ENCODE peak calls at places on chromosomes 6 and 20, in four cellular contexts. L is H9, M is PC-3, X is right cardiac atrium. T is an unnamed sample.

GRCh38 chr20:50188879-50189680 is 1.6 kb upstream of the CEBPB start:
- DNase-seq in L (no peak), X (no peak), M (no peak), T (no peak)

GRCh38 chr6:106099235-106099537 is 13.1 kb downstream of the PRDM1 start:
- DNase-seq in L (no peak), X (no peak), M (peak; percentile 27), T (no peak)

GRCh38 chr6:140960566-140960965 is 1172.2 kb upstream of the GJE1 start:
- DNase-seq in L (no peak), X (no peak), M (no peak), T (no peak)

GRCh38 chr20:34512266-34512954 is 3.8 kb upstream of the DYNLRB1 start:
- DNase-seq in L (no peak), M (no peak), X (no peak), T (no peak)

GRCh38 chr6:160005861-160006540 is 37.1 kb downstream of the IGF2R start:
- DNase-seq in L (no peak), M (no peak), X (peak; percentile 54), T (no peak)

GRCh38 chr6:99353126-99353525 is 3.7 kb upstream of the FAXC start:
- DNase-seq in L (no peak), M (no peak), X (no peak), T (no peak)

GRCh38 chr6:80227545-80227944 is 121.1 kb downstream of the BCKDHB start:
- DNase-seq in L (no peak), M (no peak), X (no peak), T (no peak)

GRCh38 chr6:15551798-15552197 is 111.0 kb downstream of the DTNBP1 start:
- DNase-seq in X (no peak), M (no peak), L (no peak), T (peak; percentile 31)

GRCh38 chr6:32181148-32181702 is 2.8 kb downstream of the AGER start:
- DNase-seq in L (no peak), X (no peak), M (no peak), T (no peak)

GRCh38 chr6:148888853-148889252 is 142.0 kb downstream of the UST start:
- DNase-seq in X (no peak), L (no peak), M (no peak), T (no peak)

GRCh38 chr6:71250050-71250689 is 38.4 kb upstream of the OGFRL1 start:
- DNase-seq in L (no peak), X (no peak), M (peak; percentile 47), T (no peak)

GRCh38 chr20:39839406-39840119 is 849.5 kb downstream of the MAFB start:
- DNase-seq in X (no peak), M (no peak), L (no peak), T (no peak)

GRCh38 chr6:37877373-37878149 is 58.0 kb downstream of the ZFAND3 start:
- DNase-seq in L (no peak), X (no peak), M (no peak), T (no peak)

GRCh38 chr6:113447088-113447831 is 409.9 kb upstream of the MARCKS start:
- DNase-seq in L (no peak), X (no peak), M (peak; percentile 75), T (no peak)

GRCh38 chr6:30690403-30691207 is at the start of gene NRM:
- DNase-seq in X (peak; percentile 91), M (peak; percentile 88), L (peak; percentile 84), T (peak; percentile 86)

GRCh38 chr20:58981564-58982364 is 708 bp downstream of the NELFCD start:
- DNase-seq in L (no peak), X (no peak), M (peak; percentile 36), T (peak; percentile 15)
- H3K27ac ChIP-seq in L (peak overlapping the region; percentile 27), X (peak overlapping the region; percentile 23), M (no peak overlapping the region), T (no peak overlapping the region)

GRCh38 chr6:134550604-134551003 is 232.7 kb upstream of the SGK1 start:
- DNase-seq in L (no peak), M (no peak), X (no peak), T (no peak)

GRCh38 chr6:134549854-134550253 is 231.9 kb upstream of the SGK1 start:
- DNase-seq in L (no peak), X (no peak), M (no peak), T (no peak)

GRCh38 chr6:134553941-134554340 is 236.0 kb upstream of the SGK1 start:
- DNase-seq in M (peak; percentile 2), X (no peak), L (no peak), T (no peak)

GRCh38 chr6:134555672-134556071 is 237.8 kb upstream of the SGK1 start:
- DNase-seq in X (no peak), M (no peak), L (no peak), T (no peak)

DNA sequence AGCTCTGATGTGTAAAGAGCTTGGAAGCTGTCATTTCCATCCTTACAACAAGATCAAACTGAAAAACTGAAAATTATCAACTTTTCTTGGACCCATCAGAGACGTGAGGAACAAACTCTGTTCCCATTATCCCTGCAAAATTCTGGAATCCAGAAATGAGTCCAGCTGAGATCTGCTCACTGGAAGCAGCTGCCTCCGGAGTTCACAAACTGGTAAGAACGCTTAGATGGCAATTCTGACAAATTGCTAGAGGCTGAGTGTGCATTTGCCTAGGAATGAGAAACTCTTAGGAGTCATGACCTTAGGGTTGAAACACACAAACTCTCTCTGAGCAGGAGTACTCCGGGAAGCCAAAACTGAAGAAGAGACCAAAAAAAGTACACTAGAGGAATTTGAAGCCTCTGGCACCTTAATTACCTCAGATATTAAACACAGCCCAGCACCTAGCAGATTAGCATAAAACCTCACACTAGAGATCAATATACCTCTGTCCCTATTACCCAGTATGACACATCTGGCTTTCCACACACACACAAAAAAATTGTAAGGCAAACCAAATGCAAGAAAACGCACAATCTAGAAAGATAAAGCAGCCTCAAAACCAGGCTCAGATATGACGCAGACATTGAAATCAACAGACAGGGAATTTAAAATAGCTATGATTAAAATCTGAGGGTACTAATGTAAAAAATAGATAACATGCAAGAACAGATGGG is 233.5 kb upstream of the SGK1 start:
- DNase-seq in L (no peak), X (no peak), M (peak; percentile 4), T (no peak)
- H3K27ac ChIP-seq in L (no peak overlapping the region), X (no peak overlapping the region), M (no peak overlapping the region), T (no peak overlapping the region)

GRCh38 chr6:26267083-26267589 is 97.9 kb upstream of the BTN3A2 start:
- DNase-seq in M (no peak), X (no peak), L (no peak), T (no peak)

GRCh38 chr6:26270903-26271639 is 93.9 kb upstream of the BTN3A2 start:
- DNase-seq in X (peak; percentile 41), L (peak; percentile 86), M (no peak), T (peak; percentile 93)

GRCh38 chr6:26270121-26270861 is 94.7 kb upstream of the BTN3A2 start:
- DNase-seq in L (no peak), M (no peak), X (no peak), T (no peak)

GRCh38 chr6:26269406-26270120 is 95.4 kb upstream of the BTN3A2 start:
- DNase-seq in X (no peak), M (no peak), L (no peak), T (no peak)

GRCh38 chr6:26268659-26269402 is 96.2 kb upstream of the BTN3A2 start:
- DNase-seq in L (peak; percentile 92), M (peak; percentile 83), X (no peak), T (peak; percentile 59)
- H3K27ac ChIP-seq in L (no peak overlapping the region), M (no peak overlapping the region), X (no peak overlapping the region), T (no peak overlapping the region)

GRCh38 chr6:129599467-129599866 is 110.5 kb downstream of the ARHGAP18 start:
- DNase-seq in M (no peak), L (peak; percentile 39), X (no peak), T (no peak)

GRCh38 chr6:129603731-129604130 is 106.2 kb downstream of the ARHGAP18 start:
- DNase-seq in X (no peak), L (no peak), M (no peak), T (no peak)

GRCh38 chr6:129597023-129597713 is 112.8 kb downstream of the ARHGAP18 start:
- DNase-seq in L (no peak), M (no peak), X (no peak), T (no peak)

GRCh38 chr6:129601323-129601722 is 108.7 kb downstream of the ARHGAP18 start:
- DNase-seq in M (no peak), L (no peak), X (no peak), T (no peak)

GRCh38 chr6:129598244-129599187 is 111.5 kb downstream of the ARHGAP18 start:
- DNase-seq in L (no peak), M (peak; percentile 81), X (no peak), T (peak; percentile 65)
- H3K27ac ChIP-seq in L (no peak overlapping the region), M (no peak overlapping the region), X (no peak overlapping the region), T (no peak overlapping the region)

GRCh38 chr6:35044771-35045275 is 96.3 kb downstream of the TCP11 start:
- DNase-seq in L (no peak), M (peak; percentile 33), X (no peak), T (no peak)
- H3K27ac ChIP-seq in L (peak overlapping the region; percentile 27), M (peak overlapping the region; percentile 56), X (peak overlapping the region; percentile 83), T (peak overlapping the region; percentile 46)

GRCh38 chr20:45919536-45919933 is 7.6 kb upstream of the PLTP start:
- DNase-seq in M (no peak), X (peak; percentile 83), L (no peak), T (no peak)

GRCh38 chr20:45919951-45920794 is 8.2 kb upstream of the PLTP start:
- DNase-seq in M (no peak), L (no peak), X (no peak), T (no peak)

GRCh38 chr20:45918182-45918737 is 6.3 kb upstream of the PLTP start:
- DNase-seq in X (no peak), M (no peak), L (no peak), T (no peak)

GRCh38 chr20:45918779-45919535 is 7.0 kb upstream of the PLTP start:
- DNase-seq in L (no peak), M (peak; percentile 22), X (no peak), T (no peak)

GRCh38 chr20:45917790-45918141 is 5.8 kb upstream of the PLTP start:
- DNase-seq in M (no peak), X (no peak), L (no peak), T (no peak)
- H3K27ac ChIP-seq in M (no peak overlapping the region), X (no peak overlapping the region), L (no peak overlapping the region), T (no peak overlapping the region)

GRCh38 chr6:2594868-2595267 is 155.9 kb downstream of the MYLK4 start:
- DNase-seq in M (no peak), X (no peak), L (no peak), T (no peak)

GRCh38 chr6:2589171-2589661 is 161.5 kb downstream of the MYLK4 start:
- DNase-seq in X (no peak), L (no peak), M (peak; percentile 75), T (no peak)

GRCh38 chr6:2598867-2599266 is 151.9 kb downstream of the MYLK4 start:
- DNase-seq in X (no peak), L (no peak), M (no peak), T (no peak)

GRCh38 chr6:2596222-2596621 is 154.5 kb downstream of the MYLK4 start:
- DNase-seq in X (no peak), L (peak; percentile 71), M (no peak), T (no peak)

GRCh38 chr6:2593167-2593566 is 157.6 kb downstream of the MYLK4 start:
- DNase-seq in M (no peak), X (no peak), L (no peak), T (no peak)
- H3K27ac ChIP-seq in M (no peak overlapping the region), X (no peak overlapping the region), L (no peak overlapping the region), T (no peak overlapping the region)

GRCh38 chr6:69884231-69884630 is 17.9 kb downstream of the COL19A1 start:
- DNase-seq in X (no peak), M (no peak), L (no peak), T (no peak)
- H3K27ac ChIP-seq in X (no peak overlapping the region), M (no peak overlapping the region), L (no peak overlapping the region), T (no peak overlapping the region)

T was measured in neuronal stem cell.